ENCODE peak calls at places on chromosome 18, in four cellular contexts. One of them, this sample, is unnamed.

GRCh38 chr18:62118324-62118723 is 68.5 kb downstream of the PIGN start:
- DNase-seq in Karpas-422: no peak
- DNase-seq in CD8-positive, alpha-beta T cell: no peak
- DNase-seq in GM12865: no peak
- DNase-seq in this sample: no peak

GRCh38 chr18:68448736-68449135 is 266.2 kb downstream of the TMX3 start:
- DNase-seq in Karpas-422: no peak
- DNase-seq in CD8-positive, alpha-beta T cell: no peak
- DNase-seq in GM12865: no peak
- DNase-seq in this sample: no peak

GRCh38 chr18:21408681-21409080 is 166.6 kb downstream of the GREB1L start:
- DNase-seq in Karpas-422: no peak
- DNase-seq in CD8-positive, alpha-beta T cell: no peak
- DNase-seq in GM12865: no peak
- DNase-seq in this sample: no peak

GRCh38 chr18:45785015-45785597 is 40.4 kb upstream of the SIGLEC15 start:
- DNase-seq in Karpas-422: no peak
- DNase-seq in CD8-positive, alpha-beta T cell: peak
- DNase-seq in GM12865: peak
- DNase-seq in this sample: peak

GRCh38 chr18:55763805-55764204 is 175.8 kb upstream of the TCF4 start:
- DNase-seq in Karpas-422: no peak
- DNase-seq in CD8-positive, alpha-beta T cell: no peak
- DNase-seq in GM12865: no peak
- DNase-seq in this sample: no peak

GRCh38 chr18:26434887-26435286 is 113.5 kb downstream of the KCTD1 start:
- DNase-seq in Karpas-422: no peak
- DNase-seq in CD8-positive, alpha-beta T cell: no peak
- DNase-seq in GM12865: no peak
- DNase-seq in this sample: no peak

GRCh38 chr18:59818769-59819168 is 81.0 kb upstream of the PMAIP1 start:
- DNase-seq in Karpas-422: no peak
- DNase-seq in CD8-positive, alpha-beta T cell: no peak
- DNase-seq in GM12865: no peak
- DNase-seq in this sample: no peak

GRCh38 chr18:60339018-60339417 is 33.6 kb downstream of the MC4R start:
- DNase-seq in Karpas-422: no peak
- DNase-seq in CD8-positive, alpha-beta T cell: no peak
- DNase-seq in GM12865: no peak
- DNase-seq in this sample: no peak

GRCh38 chr18:7367336-7367735 is 136.4 kb downstream of the LRRC30 start:
- DNase-seq in Karpas-422: no peak
- DNase-seq in CD8-positive, alpha-beta T cell: no peak
- DNase-seq in GM12865: no peak
- DNase-seq in this sample: no peak

GRCh38 chr18:36187826-36188721 is 777 bp downstream of the MOCOS start:
- DNase-seq in Karpas-422: no peak
- DNase-seq in CD8-positive, alpha-beta T cell: no peak
- DNase-seq in GM12865: no peak
- DNase-seq in this sample: peak

GRCh38 chr18:135045-135444 is 23.3 kb upstream of the USP14 start:
- DNase-seq in Karpas-422: no peak
- DNase-seq in CD8-positive, alpha-beta T cell: no peak
- DNase-seq in GM12865: no peak
- DNase-seq in this sample: no peak

GRCh38 chr18:140670-141266 is 17.6 kb upstream of the USP14 start:
- DNase-seq in Karpas-422: no peak
- DNase-seq in CD8-positive, alpha-beta T cell: no peak
- DNase-seq in GM12865: no peak
- DNase-seq in this sample: no peak

GRCh38 chr18:137327-137726 is 21.0 kb upstream of the USP14 start:
- DNase-seq in Karpas-422: no peak
- DNase-seq in CD8-positive, alpha-beta T cell: no peak
- DNase-seq in GM12865: no peak
- DNase-seq in this sample: no peak

GRCh38 chr18:136433-136832 is 21.9 kb upstream of the USP14 start:
- DNase-seq in Karpas-422: no peak
- DNase-seq in CD8-positive, alpha-beta T cell: no peak
- DNase-seq in GM12865: peak
- DNase-seq in this sample: peak
- H3K4me3 ChIP-seq in Karpas-422: no peak
- H3K4me3 ChIP-seq in CD8-positive, alpha-beta T cell: no peak
- H3K4me3 ChIP-seq in GM12865: no peak
- H3K4me3 ChIP-seq in this sample: no peak

GRCh38 chr18:3066391-3067079 is 53.6 kb upstream of the LPIN2 start:
- DNase-seq in Karpas-422: no peak
- DNase-seq in CD8-positive, alpha-beta T cell: no peak
- DNase-seq in GM12865: no peak
- DNase-seq in this sample: no peak

GRCh38 chr18:3060667-3061580 is 48.0 kb upstream of the LPIN2 start:
- DNase-seq in Karpas-422: no peak
- DNase-seq in CD8-positive, alpha-beta T cell: peak
- DNase-seq in GM12865: peak
- DNase-seq in this sample: no peak

GRCh38 chr18:3061581-3062416 is 48.9 kb upstream of the LPIN2 start:
- DNase-seq in Karpas-422: no peak
- DNase-seq in CD8-positive, alpha-beta T cell: peak
- DNase-seq in GM12865: peak
- DNase-seq in this sample: no peak

GRCh38 chr18:3059272-3059671 is 46.3 kb upstream of the LPIN2 start:
- DNase-seq in Karpas-422: no peak
- DNase-seq in CD8-positive, alpha-beta T cell: no peak
- DNase-seq in GM12865: peak
- DNase-seq in this sample: peak

DNA sequence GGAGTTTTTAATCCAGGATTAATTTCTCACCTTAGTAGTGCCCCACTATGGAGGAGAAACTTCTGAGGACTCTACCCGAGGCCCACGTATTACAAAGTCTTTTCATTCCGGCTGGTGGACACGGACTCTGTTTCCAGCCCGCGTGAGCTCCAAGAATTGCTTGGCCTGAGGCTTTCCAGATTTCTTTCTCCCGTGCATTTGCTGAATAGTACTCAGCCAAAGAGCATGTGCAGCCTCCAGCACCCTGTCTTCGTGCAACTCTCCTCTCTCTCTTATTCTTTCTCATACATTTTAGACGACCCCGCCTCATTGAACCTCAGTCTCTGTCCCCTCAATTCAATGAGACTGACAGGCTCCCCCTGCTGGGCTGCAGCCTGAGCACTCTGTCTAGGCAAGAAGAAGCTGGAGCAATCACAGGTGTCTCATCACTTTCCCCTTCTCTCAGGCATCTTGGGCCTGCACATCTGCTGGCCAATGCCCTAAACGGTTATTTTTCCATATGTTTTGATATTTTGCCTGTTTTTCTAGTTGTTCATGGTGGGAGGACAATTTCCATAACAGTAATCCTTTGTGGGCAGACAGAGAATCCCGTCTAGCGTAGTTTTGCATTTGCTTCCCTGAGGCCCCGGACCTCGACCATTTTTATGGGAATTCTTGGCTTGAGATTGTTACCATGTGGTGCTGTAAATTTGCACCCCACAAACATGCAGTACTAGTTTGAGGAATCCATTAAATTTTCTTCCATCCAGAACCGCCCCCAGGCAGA is 50.0 kb upstream of the LPIN2 start:
- DNase-seq in Karpas-422: peak
- DNase-seq in CD8-positive, alpha-beta T cell: peak
- DNase-seq in GM12865: peak
- DNase-seq in this sample: peak
- H3K4me3 ChIP-seq in Karpas-422: no peak
- H3K4me3 ChIP-seq in CD8-positive, alpha-beta T cell: no peak
- H3K4me3 ChIP-seq in GM12865: no peak
- H3K4me3 ChIP-seq in this sample: no peak

GRCh38 chr18:76450912-76451421 is 44.1 kb downstream of the ZNF516 start:
- DNase-seq in Karpas-422: peak
- DNase-seq in CD8-positive, alpha-beta T cell: no peak
- DNase-seq in GM12865: peak
- DNase-seq in this sample: peak

GRCh38 chr18:76453057-76453561 is 41.9 kb downstream of the ZNF516 start:
- DNase-seq in Karpas-422: no peak
- DNase-seq in CD8-positive, alpha-beta T cell: no peak
- DNase-seq in GM12865: no peak
- DNase-seq in this sample: no peak

GRCh38 chr18:76450452-76450851 is 44.6 kb downstream of the ZNF516 start:
- DNase-seq in Karpas-422: no peak
- DNase-seq in CD8-positive, alpha-beta T cell: no peak
- DNase-seq in GM12865: no peak
- DNase-seq in this sample: no peak

GRCh38 chr18:76451475-76452331 is 43.3 kb downstream of the ZNF516 start:
- DNase-seq in Karpas-422: peak
- DNase-seq in CD8-positive, alpha-beta T cell: no peak
- DNase-seq in GM12865: no peak
- DNase-seq in this sample: peak

GRCh38 chr18:76452357-76452756 is 42.7 kb downstream of the ZNF516 start:
- DNase-seq in Karpas-422: no peak
- DNase-seq in CD8-positive, alpha-beta T cell: no peak
- DNase-seq in GM12865: no peak
- DNase-seq in this sample: no peak
- H3K4me3 ChIP-seq in Karpas-422: peak
- H3K4me3 ChIP-seq in CD8-positive, alpha-beta T cell: no peak
- H3K4me3 ChIP-seq in GM12865: no peak
- H3K4me3 ChIP-seq in this sample: no peak

DNA sequence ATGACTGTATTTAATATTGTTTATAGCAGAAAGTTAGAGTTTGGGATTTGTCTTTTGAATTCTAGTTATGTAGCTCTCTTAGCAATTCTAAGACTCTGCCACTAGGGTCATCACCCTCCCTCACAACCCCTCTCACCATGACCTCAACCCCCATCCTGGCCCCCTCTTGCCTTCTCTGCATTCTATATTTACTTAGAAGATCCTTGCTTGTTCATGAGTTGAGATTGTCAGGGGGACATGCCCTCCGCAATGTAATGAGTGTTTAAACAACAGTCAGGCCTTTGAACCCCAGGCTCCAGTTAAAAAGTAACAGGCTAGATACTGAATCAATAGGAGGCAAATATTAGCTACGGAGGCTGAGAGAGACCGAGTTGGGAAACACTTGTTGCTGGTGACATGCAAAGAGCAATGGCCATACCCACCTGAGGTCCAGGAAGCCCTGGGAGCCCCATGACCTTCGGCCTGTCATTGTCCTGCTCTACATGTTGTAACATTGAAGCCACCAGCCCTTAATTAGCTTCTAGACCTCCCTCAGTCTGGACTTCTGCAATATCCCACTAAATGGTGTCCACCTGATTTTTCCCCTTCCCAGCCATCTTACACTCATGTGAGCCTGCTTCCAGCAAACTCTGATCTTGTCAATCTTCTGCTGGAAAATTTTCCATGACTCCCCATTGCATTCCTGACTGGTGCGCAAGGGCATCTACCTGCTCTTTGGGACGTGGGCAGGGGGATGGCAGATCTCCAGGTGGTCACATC is 221.1 kb downstream of the ALPK2 start:
- DNase-seq in Karpas-422: no peak
- DNase-seq in CD8-positive, alpha-beta T cell: no peak
- DNase-seq in GM12865: no peak
- DNase-seq in this sample: peak
- H3K4me3 ChIP-seq in Karpas-422: no peak
- H3K4me3 ChIP-seq in CD8-positive, alpha-beta T cell: no peak
- H3K4me3 ChIP-seq in GM12865: no peak
- H3K4me3 ChIP-seq in this sample: no peak

This sample was measured in small intestine.